ENCODE peak calls at places on chromosomes 11 and 22, in eight cellular contexts. W, Y, O, P, C, R, M and F are unnamed samples. For H3K27me3, the result is how much of the 10 kb centered on the place peaks cover.

GRCh38 chr22:24077416-24077815 is 66.3 kb downstream of the CABIN1 start:
- DNase-seq in M (no peak), O (peak), Y (peak), W (no peak), R (no peak), C (no peak), P (no peak), F (no peak)

GRCh38 chr11:110147965-110148709 is 54.9 kb downstream of the ZC3H12C start:
- DNase-seq in W (no peak), O (no peak), C (peak), R (no peak), P (no peak), M (no peak), Y (no peak), F (no peak)

GRCh38 chr11:113249491-113249763 is 65.0 kb upstream of the TTC12 start:
- DNase-seq in P (no peak), M (no peak), Y (no peak), R (peak), O (no peak), W (no peak), C (no peak), F (no peak)

GRCh38 chr22:44337658-44338004 is 24.9 kb upstream of the SHISAL1 start:
- DNase-seq in R (no peak), M (no peak), O (peak), C (peak), W (peak), P (no peak), Y (peak), F (peak)

GRCh38 chr11:123357353-123357989 is 72.6 kb upstream of the GRAMD1B start:
- DNase-seq in C (no peak), W (no peak), M (no peak), R (no peak), P (no peak), O (no peak), Y (no peak), F (no peak)

GRCh38 chr11:44600739-44601416 is 35.4 kb downstream of the CD82 start:
- DNase-seq in W (peak), C (peak), O (peak), P (no peak), M (no peak), R (no peak), Y (peak), F (no peak)

GRCh38 chr22:50396751-50397370 is 53.7 kb downstream of the PPP6R2 start:
- DNase-seq in Y (no peak), P (peak), O (no peak), R (no peak), W (no peak), M (no peak), C (peak), F (peak)

GRCh38 chr11:35675901-35676610 is 13.5 kb downstream of the TRIM44 start:
- DNase-seq in C (peak), P (no peak), R (no peak), M (no peak), W (no peak), Y (no peak), O (no peak), F (no peak)

GRCh38 chr11:38014405-38014804 is 1416.4 kb upstream of the RAG2 start:
- DNase-seq in M (no peak), P (no peak), O (no peak), C (peak), R (no peak), W (no peak), Y (no peak), F (no peak)

GRCh38 chr22:44702479-44703219 is 645 bp downstream of the PRR5 start:
- DNase-seq in P (peak), Y (no peak), C (peak), R (no peak), O (no peak), W (no peak), M (no peak), F (peak)

GRCh38 chr11:128417607-128418324 is 169.6 kb downstream of the ETS1 start:
- DNase-seq in M (no peak), C (peak), P (no peak), O (peak), W (no peak), Y (no peak), R (no peak), F (no peak)

GRCh38 chr22:30910358-30910757 is 58.2 kb downstream of the MORC2 start:
- DNase-seq in W (no peak), M (no peak), R (no peak), C (no peak), Y (no peak), O (no peak), P (no peak), F (no peak)

GRCh38 chr22:32600184-32600583 is 125.6 kb downstream of the FBXO7 start:
- DNase-seq in O (no peak), R (no peak), Y (no peak), W (no peak), C (no peak), M (no peak), P (no peak), F (no peak)

GRCh38 chr11:11836676-11837231 is 5.0 kb upstream of the USP47 start:
- DNase-seq in W (no peak), M (no peak), Y (no peak), C (peak), R (no peak), O (no peak), P (no peak), F (no peak)

GRCh38 chr11:44658451-44658850 is 68.3 kb upstream of the TSPAN18 start:
- DNase-seq in P (no peak), M (no peak), O (no peak), W (no peak), R (peak), Y (no peak), C (peak), F (peak)

GRCh38 chr11:65395961-65396530 is 9.6 kb downstream of the FRMD8 start:
- DNase-seq in Y (no peak), O (no peak), R (no peak), W (no peak), P (no peak), M (no peak), C (no peak), F (no peak)

GRCh38 chr11:44304091-44305084 is 5.6 kb downstream of the ALX4 start:
- DNase-seq in P (no peak), R (no peak), W (no peak), M (no peak), O (no peak), C (no peak), Y (no peak), F (no peak)

GRCh38 chr22:30695351-30695762 is 683 bp downstream of the OSBP2 start:
- DNase-seq in W (peak), C (no peak), P (no peak), Y (no peak), R (no peak), O (no peak), M (no peak), F (no peak)

DNA sequence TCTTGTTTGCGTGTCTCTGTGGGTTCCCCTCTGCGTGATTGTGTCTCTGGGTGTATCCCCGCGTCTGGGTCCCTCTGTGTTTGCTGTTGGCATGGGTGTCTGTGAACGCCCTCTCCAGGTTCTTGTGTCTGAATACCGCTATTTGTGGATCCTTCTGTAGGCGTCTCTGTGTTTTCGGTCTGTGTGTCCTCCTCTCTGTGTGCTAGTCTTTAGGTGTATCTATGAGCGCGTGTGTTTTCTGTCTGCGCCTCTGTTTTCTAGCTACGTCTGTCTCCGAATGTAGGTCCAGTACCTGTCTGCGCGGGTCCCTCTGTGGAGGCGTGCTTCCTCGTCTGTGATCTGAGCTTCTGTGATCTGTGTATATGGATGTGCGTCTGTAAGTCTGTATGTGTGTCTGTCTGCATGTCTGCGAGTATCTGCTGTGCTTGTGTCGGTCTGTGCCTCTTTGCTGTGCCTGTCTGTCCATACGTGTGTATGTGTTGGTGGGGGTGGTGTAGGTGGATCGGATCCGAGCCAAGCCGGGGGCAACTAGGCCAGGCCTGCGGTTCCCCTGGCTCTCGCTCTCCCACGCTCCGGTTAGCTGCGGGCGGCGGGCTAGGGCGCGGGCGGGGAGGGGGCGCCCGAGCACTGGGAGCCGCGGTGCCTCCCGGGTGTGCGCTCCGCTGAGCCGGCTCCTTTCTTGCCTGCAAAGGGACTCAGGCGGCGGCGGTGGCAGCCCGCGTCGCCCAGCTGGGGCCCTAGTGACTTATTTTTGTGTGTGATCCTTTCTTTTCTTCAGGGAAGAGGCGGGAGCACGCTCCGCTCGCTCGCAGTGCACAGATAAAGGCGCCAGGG is 105.3 kb upstream of the E2F8 start:
- DNase-seq in R (no peak), C (no peak), O (no peak), Y (peak), P (no peak), M (no peak), W (peak), F (peak)
- H3K27me3 ChIP-seq in R (under half), C (half or more), O (under half), Y (under half), P (under half), M (under half), W (under half), F (half or more)

GRCh38 chr22:19148417-19149046 is 1.6 kb downstream of the GSC2 start:
- DNase-seq in Y (no peak), P (no peak), W (no peak), M (no peak), O (no peak), R (no peak), C (no peak), F (no peak)

GRCh38 chr22:19149962-19150361 is at the start of gene GSC2:
- DNase-seq in P (no peak), O (no peak), W (no peak), Y (no peak), C (no peak), M (no peak), R (no peak), F (no peak)

GRCh38 chr22:19149047-19149883 is 827 bp downstream of the GSC2 start:
- DNase-seq in W (no peak), R (peak), Y (no peak), M (no peak), C (no peak), O (no peak), P (no peak), F (no peak)

GRCh38 chr22:19151329-19152191 is 1.5 kb upstream of the GSC2 start:
- DNase-seq in C (no peak), R (no peak), O (no peak), P (no peak), M (no peak), Y (no peak), W (no peak), F (no peak)

GRCh38 chr22:19150482-19151328 is 613 bp upstream of the GSC2 start:
- DNase-seq in P (no peak), Y (no peak), R (no peak), W (no peak), C (no peak), M (no peak), O (no peak), F (no peak)
- H3K4me3 ChIP-seq in P (no peak), Y (no peak), R (no peak), W (no peak), C (no peak), M (no peak), O (no peak), F (no peak)

GRCh38 chr11:1832989-1833365 is 1.8 kb upstream of the SYT8 start:
- DNase-seq in Y (no peak), C (no peak), O (no peak), W (no peak), P (no peak), M (no peak), R (no peak), F (no peak)

GRCh38 chr11:1835671-1836010 is 851 bp downstream of the SYT8 start:
- DNase-seq in Y (no peak), P (no peak), C (no peak), O (no peak), M (no peak), W (no peak), R (no peak), F (no peak)

GRCh38 chr11:1834791-1835670 is at the start of gene SYT8:
- DNase-seq in C (no peak), W (no peak), O (no peak), P (no peak), R (no peak), M (no peak), Y (no peak), F (peak)

GRCh38 chr11:1832181-1832988 is 2.4 kb upstream of the SYT8 start:
- DNase-seq in O (no peak), Y (peak), C (no peak), W (peak), R (peak), P (no peak), M (no peak), F (peak)

DNA sequence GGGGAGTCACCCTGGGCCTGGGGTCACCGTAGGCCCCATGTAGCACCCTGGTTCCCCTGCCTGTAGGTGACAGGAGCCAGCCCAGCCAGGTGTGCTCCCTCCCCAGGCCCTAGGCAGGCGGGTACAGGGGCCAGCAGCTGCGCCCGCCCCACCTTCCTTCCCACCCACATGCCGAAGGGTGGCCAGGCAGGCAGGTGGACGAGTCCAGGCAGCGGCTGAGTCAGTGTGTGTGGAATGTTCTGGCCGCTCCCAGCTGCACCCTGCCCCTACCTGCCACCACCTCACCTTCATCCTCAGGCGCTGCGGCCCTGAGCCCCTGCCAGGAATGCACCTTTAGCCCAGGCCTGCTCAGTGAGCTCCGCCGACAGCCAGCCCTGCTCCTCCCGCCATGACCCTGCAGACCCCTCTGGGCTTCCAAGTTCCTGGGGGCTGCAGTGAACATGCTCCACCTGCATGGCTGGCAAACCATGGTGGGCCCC is 619 bp upstream of the SYT8 start:
- DNase-seq in R (no peak), W (no peak), M (no peak), Y (no peak), O (no peak), C (no peak), P (peak), F (peak)
- H3K27me3 ChIP-seq in R (under half), W (under half), M (under half), Y (under half), O (under half), C (under half), P (under half), F (under half)

GRCh38 chr11:117314840-117315239 is 1.2 kb downstream of the BACE1 start:
- DNase-seq in R (no peak), Y (no peak), O (no peak), P (no peak), M (no peak), C (no peak), W (no peak), F (peak)
- H3K4me3 ChIP-seq in R (peak), Y (peak), O (peak), P (peak), M (peak), C (peak), W (peak), F (no peak)

DNA sequence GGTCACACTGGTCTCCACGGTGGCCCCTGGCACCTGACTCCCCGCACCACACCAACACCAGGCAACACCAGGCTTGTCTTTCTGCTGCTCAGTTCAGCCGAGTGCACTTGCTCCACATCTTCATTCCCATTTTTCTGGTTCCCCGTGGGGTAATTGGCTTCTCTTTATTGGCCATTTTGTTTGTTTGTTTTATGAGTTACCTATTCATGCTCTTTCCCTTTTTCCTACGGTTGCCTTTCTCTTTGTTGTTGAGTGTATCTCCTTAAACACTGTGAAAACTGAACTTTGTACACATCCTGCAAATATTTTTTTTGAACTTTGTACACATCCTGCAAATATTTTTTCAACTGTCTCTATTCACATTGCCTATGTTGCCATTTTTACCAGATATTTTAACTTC is 834.0 kb downstream of the BRD1 start:
- DNase-seq in M (no peak), O (no peak), P (no peak), W (no peak), R (no peak), C (no peak), Y (peak), F (no peak)
- H3K27me3 ChIP-seq in M (under half), O (under half), P (under half), W (under half), R (under half), C (under half), Y (under half), F (under half)

GRCh38 chr11:83008581-83008923 is 63.1 kb downstream of the RAB30 start:
- DNase-seq in R (no peak), O (no peak), P (no peak), W (no peak), Y (no peak), M (no peak), C (peak), F (no peak)

GRCh38 chr11:83004855-83005556 is 66.7 kb downstream of the RAB30 start:
- DNase-seq in C (no peak), M (no peak), O (no peak), R (no peak), W (no peak), Y (no peak), P (no peak), F (no peak)

GRCh38 chr11:83006877-83007330 is 64.8 kb downstream of the RAB30 start:
- DNase-seq in C (no peak), O (no peak), M (no peak), P (no peak), Y (no peak), W (no peak), R (no peak), F (no peak)

GRCh38 chr11:83007909-83008580 is 63.7 kb downstream of the RAB30 start:
- DNase-seq in O (peak), W (peak), R (no peak), P (peak), Y (no peak), C (peak), M (peak), F (peak)

DNA sequence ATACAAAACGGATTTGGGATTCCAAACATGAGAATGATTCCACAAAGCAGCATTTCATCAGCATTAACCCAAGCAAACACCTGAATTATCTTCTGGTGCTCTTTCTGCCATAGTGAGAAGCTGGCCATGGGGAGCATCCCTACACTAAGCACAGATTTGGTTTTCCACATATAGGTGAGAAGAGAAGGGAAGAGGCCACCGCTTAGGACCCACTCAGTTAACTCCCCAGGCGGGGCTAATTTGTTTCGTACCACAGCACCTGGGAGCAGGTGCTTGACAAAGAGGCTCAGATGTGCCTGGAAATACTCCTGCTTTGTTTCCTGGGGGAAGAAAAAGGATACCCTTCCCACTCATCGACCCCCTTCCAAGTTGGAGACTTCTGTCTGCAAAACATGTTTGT is 64.2 kb downstream of the RAB30 start:
- DNase-seq in M (no peak), C (no peak), R (no peak), O (no peak), Y (no peak), W (no peak), P (no peak), F (no peak)
- H3K4me3 ChIP-seq in M (no peak), C (no peak), R (no peak), O (no peak), Y (no peak), W (no peak), P (no peak), F (no peak)